ENCODE peak calls at places on chromosomes 12 and 14, in four cellular contexts. Y is brain microvascular endothelial cell, K is left lung, U is tibial artery. M is an unnamed sample. For H3K36me3, the result is how much of the 10 kb centered on the place peaks cover.

GRCh38 chr14:63689132-63689531 is 38.7 kb downstream of the SGPP1 start:
- DNase-seq in Y (no peak), K (no peak), U (no peak), M (no peak)

GRCh38 chr12:76276499-76277151 is 71.6 kb downstream of the BBS10 start:
- DNase-seq in Y (no peak), K (no peak), U (no peak), M (no peak)

GRCh38 chr12:110234197-110235154 is 46.6 kb upstream of the ATP2A2 start:
- DNase-seq in Y (no peak), K (no peak), U (no peak), M (no peak)

GRCh38 chr12:6226002-6226700 is 26.0 kb downstream of the CD9 start:
- DNase-seq in Y (no peak), K (no peak), U (peak), M (no peak)

GRCh38 chr12:65892905-65893304 is 68.6 kb downstream of the HMGA2 start:
- DNase-seq in Y (peak), K (no peak), U (no peak), M (no peak)

GRCh38 chr14:93207468-93208308 is 632 bp downstream of the UBR7 start:
- DNase-seq in Y (peak), K (no peak), U (no peak), M (peak)

GRCh38 chr12:78088391-78088832 is 257.7 kb downstream of the NAV3 start:
- DNase-seq in Y (no peak), K (no peak), U (no peak), M (no peak)

GRCh38 chr14:31270196-31270772 is 62.7 kb upstream of the HECTD1 start:
- DNase-seq in Y (no peak), K (no peak), U (no peak), M (peak)

GRCh38 chr12:122949816-122950215 is 16.4 kb downstream of the ABCB9 start:
- DNase-seq in Y (no peak), K (peak), U (no peak), M (peak)

GRCh38 chr12:117853600-117853999 is 115.2 kb downstream of the KSR2 start:
- DNase-seq in Y (no peak), K (no peak), U (no peak), M (no peak)

GRCh38 chr14:79658224-79658623 is 553.1 kb downstream of the DIO2 start:
- DNase-seq in Y (no peak), K (no peak), U (no peak), M (no peak)

GRCh38 chr14:75906680-75907280 is 75.0 kb downstream of the TGFB3 start:
- DNase-seq in Y (peak), K (no peak), U (peak), M (peak)

GRCh38 chr12:43884683-43885410 is 49.0 kb downstream of the TMEM117 start:
- DNase-seq in Y (no peak), K (no peak), U (no peak), M (no peak)

GRCh38 chr12:31832740-31833540 is 104.1 kb upstream of the AMN1 start:
- DNase-seq in Y (no peak), K (no peak), U (no peak), M (no peak)

GRCh38 chr12:96416033-96416790 is 16.0 kb upstream of the CDK17 start:
- DNase-seq in Y (peak), K (no peak), U (no peak), M (no peak)

GRCh38 chr14:101964297-101965144 is at the start of gene DYNC1H1:
- DNase-seq in Y (peak), K (peak), U (peak), M (peak)

GRCh38 chr12:117540011-117540410 is 178.6 kb upstream of the NOS1 start:
- DNase-seq in Y (no peak), K (no peak), U (no peak), M (no peak)

GRCh38 chr12:627863-628805 is 35.1 kb downstream of the NINJ2 start:
- DNase-seq in Y (no peak), K (no peak), U (no peak), M (no peak)

GRCh38 chr12:79364197-79364596 is 326.6 kb downstream of the PAWR start:
- DNase-seq in Y (peak), K (no peak), U (no peak), M (no peak)

GRCh38 chr12:82383930-82384513 is 25.7 kb downstream of the METTL25 start:
- DNase-seq in Y (peak), K (no peak), U (no peak), M (no peak)

GRCh38 chr12:33628087-33628486 is 188.5 kb upstream of the SYT10 start:
- DNase-seq in Y (no peak), K (no peak), U (no peak), M (no peak)

GRCh38 chr12:112102127-112102526 is 6.5 kb downstream of the NAA25 start:
- DNase-seq in Y (no peak), K (no peak), U (no peak), M (no peak)
- H3K36me3 ChIP-seq in Y (under half), K (half or more), U (under half), M (under half)

DNA sequence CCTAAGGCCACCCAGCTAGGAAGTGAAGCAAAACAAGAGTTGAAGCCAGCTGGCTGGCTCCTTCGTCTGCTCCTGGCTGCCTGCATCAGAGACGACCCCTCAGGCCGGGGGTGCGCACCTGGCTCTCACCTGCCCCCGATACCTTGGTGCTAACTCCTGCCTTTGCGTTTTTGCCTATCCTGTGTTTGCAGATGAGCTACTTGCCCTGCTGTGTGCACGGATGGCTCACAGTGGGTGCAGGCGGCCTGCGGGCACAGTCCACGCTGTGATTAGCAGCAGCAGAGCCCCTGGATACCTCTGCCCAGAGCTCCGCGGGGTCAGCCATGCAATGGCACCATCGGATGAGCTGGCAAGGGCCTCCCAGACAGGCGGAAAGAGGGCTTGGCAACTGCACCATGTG is 31.2 kb upstream of the FZD10 start:
- DNase-seq in Y (no peak), K (no peak), U (no peak), M (no peak)
- H3K4me3 ChIP-seq in Y (no peak), K (no peak), U (no peak), M (no peak)

GRCh38 chr12:113287899-113288282 is 47.0 kb downstream of the SLC8B1 start:
- DNase-seq in Y (no peak), K (peak), U (no peak), M (no peak)
- H3K36me3 ChIP-seq in Y (under half), K (half or more), U (half or more), M (under half)

GRCh38 chr12:19440916-19441315 is 1.6 kb downstream of the AEBP2 start:
- DNase-seq in Y (no peak), K (no peak), U (no peak), M (no peak)
- H3K4me3 ChIP-seq in Y (peak), K (peak), U (peak), M (peak)

GRCh38 chr12:68109001-68109400 is 50.5 kb downstream of the IFNG start:
- DNase-seq in Y (no peak), K (no peak), U (no peak), M (no peak)

GRCh38 chr12:68106660-68107059 is 52.9 kb downstream of the IFNG start:
- DNase-seq in Y (no peak), K (no peak), U (no peak), M (no peak)

GRCh38 chr12:68113644-68114043 is 45.9 kb downstream of the IFNG start:
- DNase-seq in Y (no peak), K (no peak), U (no peak), M (peak)

GRCh38 chr12:68109444-68110217 is 49.9 kb downstream of the IFNG start:
- DNase-seq in Y (no peak), K (no peak), U (no peak), M (no peak)

DNA sequence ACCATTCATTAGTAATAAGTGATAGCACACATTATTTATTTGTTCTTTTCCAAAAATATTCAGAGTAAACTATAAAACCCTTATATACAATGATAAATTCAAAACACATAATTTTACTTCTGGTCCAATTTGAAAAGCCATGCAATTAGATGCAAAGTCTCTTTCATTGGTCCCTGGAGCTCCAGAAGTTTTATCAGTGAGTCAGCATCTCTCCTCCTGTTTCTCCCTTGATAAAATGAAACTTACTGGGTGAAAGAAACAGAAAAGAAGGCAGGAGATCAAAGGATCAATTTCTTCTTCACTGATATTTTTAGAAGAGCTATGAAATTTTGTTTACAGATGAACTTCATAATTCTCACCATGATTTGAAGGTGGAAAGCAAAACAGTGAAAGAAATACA is 47.5 kb downstream of the IFNG start:
- DNase-seq in Y (no peak), K (no peak), U (no peak), M (no peak)
- H3K36me3 ChIP-seq in Y (under half), K (under half), U (under half), M (under half)

GRCh38 chr12:27207626-27208413 is 36.3 kb upstream of the STK38L start:
- DNase-seq in Y (no peak), K (no peak), U (no peak), M (no peak)
- H3K4me3 ChIP-seq in Y (no peak), K (no peak), U (no peak), M (no peak)

GRCh38 chr12:56286044-56286830 is 13.9 kb downstream of the CS start:
- DNase-seq in Y (no peak), K (no peak), U (no peak), M (no peak)

GRCh38 chr12:56293785-56294184 is 6.3 kb downstream of the CS start:
- DNase-seq in Y (no peak), K (no peak), U (no peak), M (no peak)

GRCh38 chr12:56288705-56289387 is 11.3 kb downstream of the CS start:
- DNase-seq in Y (no peak), K (no peak), U (no peak), M (no peak)
- H3K36me3 ChIP-seq in Y (under half), K (half or more), U (under half), M (under half)

GRCh38 chr12:50326636-50327284 is 43.4 kb upstream of the LIMA1 start:
- DNase-seq in Y (peak), K (no peak), U (no peak), M (no peak)
- H3K4me3 ChIP-seq in Y (no peak), K (no peak), U (no peak), M (no peak)